ENCODE peak calls at places on chromosomes 4 and X, in seven cellular contexts. One of them, this sample, is unnamed.

GRCh38 chr4:34732579-34732978 is 1511.7 kb downstream of the ARAP2 start:
- DNase-seq in Karpas-422: no peak
- DNase-seq in putamen: no peak
- DNase-seq in immature natural killer cell: no peak
- DNase-seq in prostate gland: no peak
- DNase-seq in activated CD4-positive, alpha-beta T cell treated with anti-CD3 and anti-CD28 coated beads, Interleukin-2, amount 50 U/mL, for 24 hours: no peak
- DNase-seq in substantia nigra: no peak
- DNase-seq in this sample: no peak

GRCh38 chr4:61831987-61832386 is 631.9 kb downstream of the ADGRL3 start:
- DNase-seq in Karpas-422: no peak
- DNase-seq in putamen: no peak
- DNase-seq in immature natural killer cell: no peak
- DNase-seq in prostate gland: no peak
- DNase-seq in activated CD4-positive, alpha-beta T cell treated with anti-CD3 and anti-CD28 coated beads, Interleukin-2, amount 50 U/mL, for 24 hours: no peak
- DNase-seq in substantia nigra: no peak
- DNase-seq in this sample: no peak

GRCh38 chr4:184746532-184746870 is 12.6 kb upstream of the CENPU start:
- DNase-seq in Karpas-422: no peak
- DNase-seq in putamen: no peak
- DNase-seq in immature natural killer cell: no peak
- DNase-seq in prostate gland: peak; percentile 92
- DNase-seq in activated CD4-positive, alpha-beta T cell treated with anti-CD3 and anti-CD28 coated beads, Interleukin-2, amount 50 U/mL, for 24 hours: no peak
- DNase-seq in substantia nigra: no peak
- DNase-seq in this sample: no peak

GRCh38 chr4:82050806-82051205 is 323.0 kb downstream of the HNRNPD start:
- DNase-seq in Karpas-422: no peak
- DNase-seq in putamen: no peak
- DNase-seq in immature natural killer cell: no peak
- DNase-seq in prostate gland: no peak
- DNase-seq in activated CD4-positive, alpha-beta T cell treated with anti-CD3 and anti-CD28 coated beads, Interleukin-2, amount 50 U/mL, for 24 hours: no peak
- DNase-seq in substantia nigra: no peak
- DNase-seq in this sample: no peak

GRCh38 chr4:29075366-29075765 is 1644.8 kb upstream of the PCDH7 start:
- DNase-seq in Karpas-422: no peak
- DNase-seq in putamen: no peak
- DNase-seq in immature natural killer cell: no peak
- DNase-seq in prostate gland: no peak
- DNase-seq in activated CD4-positive, alpha-beta T cell treated with anti-CD3 and anti-CD28 coated beads, Interleukin-2, amount 50 U/mL, for 24 hours: no peak
- DNase-seq in substantia nigra: no peak
- DNase-seq in this sample: no peak

GRCh38 chr4:185143596-185143969 is 517 bp downstream of the SLC25A4 start:
- DNase-seq in Karpas-422: peak; percentile 67
- DNase-seq in putamen: peak; percentile 50
- DNase-seq in immature natural killer cell: no peak
- DNase-seq in prostate gland: peak; percentile 75
- DNase-seq in activated CD4-positive, alpha-beta T cell treated with anti-CD3 and anti-CD28 coated beads, Interleukin-2, amount 50 U/mL, for 24 hours: no peak
- DNase-seq in substantia nigra: no peak
- DNase-seq in this sample: peak; percentile 33

GRCh38 chrX:72312311-72312940 is 6.7 kb upstream of the CITED1 start:
- DNase-seq in Karpas-422: no peak
- DNase-seq in putamen: no peak
- DNase-seq in immature natural killer cell: no peak
- DNase-seq in prostate gland: no peak
- DNase-seq in activated CD4-positive, alpha-beta T cell treated with anti-CD3 and anti-CD28 coated beads, Interleukin-2, amount 50 U/mL, for 24 hours: no peak
- DNase-seq in substantia nigra: no peak
- DNase-seq in this sample: no peak

GRCh38 chr4:19402666-19403065 is 849.0 kb upstream of the SLIT2 start:
- DNase-seq in Karpas-422: no peak
- DNase-seq in putamen: no peak
- DNase-seq in immature natural killer cell: no peak
- DNase-seq in prostate gland: no peak
- DNase-seq in activated CD4-positive, alpha-beta T cell treated with anti-CD3 and anti-CD28 coated beads, Interleukin-2, amount 50 U/mL, for 24 hours: no peak
- DNase-seq in substantia nigra: no peak
- DNase-seq in this sample: no peak

GRCh38 chr4:82562553-82562854 is 716 bp upstream of the TMEM150C start:
- DNase-seq in Karpas-422: no peak
- DNase-seq in putamen: no peak
- DNase-seq in immature natural killer cell: no peak
- DNase-seq in prostate gland: no peak
- DNase-seq in activated CD4-positive, alpha-beta T cell treated with anti-CD3 and anti-CD28 coated beads, Interleukin-2, amount 50 U/mL, for 24 hours: no peak
- DNase-seq in substantia nigra: no peak
- DNase-seq in this sample: no peak

GRCh38 chr4:68176500-68176899 is 46.8 kb upstream of the TMPRSS11F start:
- DNase-seq in Karpas-422: no peak
- DNase-seq in putamen: no peak
- DNase-seq in immature natural killer cell: no peak
- DNase-seq in prostate gland: no peak
- DNase-seq in activated CD4-positive, alpha-beta T cell treated with anti-CD3 and anti-CD28 coated beads, Interleukin-2, amount 50 U/mL, for 24 hours: no peak
- DNase-seq in substantia nigra: no peak
- DNase-seq in this sample: no peak

GRCh38 chr4:100933628-100934027 is 413.7 kb downstream of the PPP3CA start:
- DNase-seq in Karpas-422: no peak
- DNase-seq in putamen: no peak
- DNase-seq in immature natural killer cell: no peak
- DNase-seq in prostate gland: no peak
- DNase-seq in activated CD4-positive, alpha-beta T cell treated with anti-CD3 and anti-CD28 coated beads, Interleukin-2, amount 50 U/mL, for 24 hours: no peak
- DNase-seq in substantia nigra: no peak
- DNase-seq in this sample: no peak

GRCh38 chrX:140141444-140142029 is 176.2 kb upstream of the CXorf66 start:
- DNase-seq in Karpas-422: peak; percentile 79
- DNase-seq in putamen: peak; percentile 3
- DNase-seq in immature natural killer cell: peak; percentile 30
- DNase-seq in prostate gland: peak; percentile 4
- DNase-seq in activated CD4-positive, alpha-beta T cell treated with anti-CD3 and anti-CD28 coated beads, Interleukin-2, amount 50 U/mL, for 24 hours: peak; percentile 1
- DNase-seq in substantia nigra: no peak
- DNase-seq in this sample: peak; percentile 31

GRCh38 chr4:106365613-106366012 is 3.0 kb downstream of the GIMD1 start:
- DNase-seq in Karpas-422: no peak
- DNase-seq in putamen: no peak
- DNase-seq in immature natural killer cell: no peak
- DNase-seq in prostate gland: no peak
- DNase-seq in activated CD4-positive, alpha-beta T cell treated with anti-CD3 and anti-CD28 coated beads, Interleukin-2, amount 50 U/mL, for 24 hours: no peak
- DNase-seq in substantia nigra: no peak
- DNase-seq in this sample: peak; percentile 77

GRCh38 chr4:186249785-186250739 is 15.9 kb upstream of the F11 start:
- DNase-seq in Karpas-422: no peak
- DNase-seq in putamen: no peak
- DNase-seq in immature natural killer cell: no peak
- DNase-seq in prostate gland: no peak
- DNase-seq in activated CD4-positive, alpha-beta T cell treated with anti-CD3 and anti-CD28 coated beads, Interleukin-2, amount 50 U/mL, for 24 hours: no peak
- DNase-seq in substantia nigra: no peak
- DNase-seq in this sample: no peak

GRCh38 chr4:14837860-14838259 is 164.4 kb upstream of the CPEB2 start:
- DNase-seq in Karpas-422: peak; percentile 42
- DNase-seq in putamen: no peak
- DNase-seq in immature natural killer cell: no peak
- DNase-seq in prostate gland: no peak
- DNase-seq in activated CD4-positive, alpha-beta T cell treated with anti-CD3 and anti-CD28 coated beads, Interleukin-2, amount 50 U/mL, for 24 hours: no peak
- DNase-seq in substantia nigra: no peak
- DNase-seq in this sample: peak; percentile 60

GRCh38 chr4:125123710-125124109 is 191.0 kb upstream of the FAT4 start:
- DNase-seq in Karpas-422: no peak
- DNase-seq in putamen: no peak
- DNase-seq in immature natural killer cell: no peak
- DNase-seq in prostate gland: no peak
- DNase-seq in activated CD4-positive, alpha-beta T cell treated with anti-CD3 and anti-CD28 coated beads, Interleukin-2, amount 50 U/mL, for 24 hours: no peak
- DNase-seq in substantia nigra: no peak
- DNase-seq in this sample: no peak

GRCh38 chr4:1986578-1987210 is 22.1 kb downstream of the NELFA start:
- DNase-seq in Karpas-422: no peak
- DNase-seq in putamen: no peak
- DNase-seq in immature natural killer cell: no peak
- DNase-seq in prostate gland: no peak
- DNase-seq in activated CD4-positive, alpha-beta T cell treated with anti-CD3 and anti-CD28 coated beads, Interleukin-2, amount 50 U/mL, for 24 hours: no peak
- DNase-seq in substantia nigra: no peak
- DNase-seq in this sample: no peak

GRCh38 chr4:61553562-61554125 is 353.5 kb downstream of the ADGRL3 start:
- DNase-seq in Karpas-422: no peak
- DNase-seq in putamen: no peak
- DNase-seq in immature natural killer cell: no peak
- DNase-seq in prostate gland: no peak
- DNase-seq in activated CD4-positive, alpha-beta T cell treated with anti-CD3 and anti-CD28 coated beads, Interleukin-2, amount 50 U/mL, for 24 hours: no peak
- DNase-seq in substantia nigra: no peak
- DNase-seq in this sample: no peak

GRCh38 chrX:16797358-16797757 is 11.1 kb downstream of the TXLNG start:
- DNase-seq in Karpas-422: peak; percentile 37
- DNase-seq in putamen: peak; percentile 12
- DNase-seq in immature natural killer cell: no peak
- DNase-seq in prostate gland: no peak
- DNase-seq in activated CD4-positive, alpha-beta T cell treated with anti-CD3 and anti-CD28 coated beads, Interleukin-2, amount 50 U/mL, for 24 hours: no peak
- DNase-seq in substantia nigra: peak; percentile 6
- DNase-seq in this sample: no peak

GRCh38 chrX:152601848-152602616 is 35.7 kb upstream of the GABRQ start:
- DNase-seq in Karpas-422: peak; percentile 85
- DNase-seq in putamen: no peak
- DNase-seq in immature natural killer cell: no peak
- DNase-seq in prostate gland: no peak
- DNase-seq in activated CD4-positive, alpha-beta T cell treated with anti-CD3 and anti-CD28 coated beads, Interleukin-2, amount 50 U/mL, for 24 hours: no peak
- DNase-seq in substantia nigra: no peak
- DNase-seq in this sample: peak; percentile 30

GRCh38 chr4:183986645-183987528 is 81.8 kb downstream of the STOX2 start:
- DNase-seq in Karpas-422: no peak
- DNase-seq in putamen: no peak
- DNase-seq in immature natural killer cell: no peak
- DNase-seq in prostate gland: no peak
- DNase-seq in activated CD4-positive, alpha-beta T cell treated with anti-CD3 and anti-CD28 coated beads, Interleukin-2, amount 50 U/mL, for 24 hours: no peak
- DNase-seq in substantia nigra: no peak
- DNase-seq in this sample: no peak

GRCh38 chr4:1023895-1024740 is 12.7 kb downstream of the FGFRL1 start:
- DNase-seq in Karpas-422: no peak
- DNase-seq in putamen: no peak
- DNase-seq in immature natural killer cell: no peak
- DNase-seq in prostate gland: no peak
- DNase-seq in activated CD4-positive, alpha-beta T cell treated with anti-CD3 and anti-CD28 coated beads, Interleukin-2, amount 50 U/mL, for 24 hours: no peak
- DNase-seq in substantia nigra: no peak
- DNase-seq in this sample: no peak

GRCh38 chrX:101429934-101430333 is 21.9 kb downstream of the HNRNPH2 start:
- DNase-seq in Karpas-422: no peak
- DNase-seq in putamen: no peak
- DNase-seq in immature natural killer cell: no peak
- DNase-seq in prostate gland: no peak
- DNase-seq in activated CD4-positive, alpha-beta T cell treated with anti-CD3 and anti-CD28 coated beads, Interleukin-2, amount 50 U/mL, for 24 hours: no peak
- DNase-seq in substantia nigra: no peak
- DNase-seq in this sample: no peak

GRCh38 chrX:134803551-134804183 is 145.4 kb upstream of the PLAC1 start:
- DNase-seq in Karpas-422: peak; percentile 46
- DNase-seq in putamen: no peak
- DNase-seq in immature natural killer cell: peak; percentile 19
- DNase-seq in prostate gland: no peak
- DNase-seq in activated CD4-positive, alpha-beta T cell treated with anti-CD3 and anti-CD28 coated beads, Interleukin-2, amount 50 U/mL, for 24 hours: no peak
- DNase-seq in substantia nigra: no peak
- DNase-seq in this sample: peak; percentile 52

GRCh38 chr4:2079006-2079405 is 19.9 kb downstream of the NAT8L start:
- DNase-seq in Karpas-422: no peak
- DNase-seq in putamen: no peak
- DNase-seq in immature natural killer cell: no peak
- DNase-seq in prostate gland: no peak
- DNase-seq in activated CD4-positive, alpha-beta T cell treated with anti-CD3 and anti-CD28 coated beads, Interleukin-2, amount 50 U/mL, for 24 hours: no peak
- DNase-seq in substantia nigra: no peak
- DNase-seq in this sample: no peak

GRCh38 chr4:56128231-56128630 is 179.5 kb downstream of the CEP135 start:
- DNase-seq in Karpas-422: no peak
- DNase-seq in putamen: no peak
- DNase-seq in immature natural killer cell: no peak
- DNase-seq in prostate gland: no peak
- DNase-seq in activated CD4-positive, alpha-beta T cell treated with anti-CD3 and anti-CD28 coated beads, Interleukin-2, amount 50 U/mL, for 24 hours: no peak
- DNase-seq in substantia nigra: no peak
- DNase-seq in this sample: no peak

GRCh38 chr4:184280591-184281071 is 63.0 kb upstream of the ENPP6 start:
- DNase-seq in Karpas-422: peak; percentile 72
- DNase-seq in putamen: no peak
- DNase-seq in immature natural killer cell: no peak
- DNase-seq in prostate gland: peak; percentile 2
- DNase-seq in activated CD4-positive, alpha-beta T cell treated with anti-CD3 and anti-CD28 coated beads, Interleukin-2, amount 50 U/mL, for 24 hours: no peak
- DNase-seq in substantia nigra: no peak
- DNase-seq in this sample: no peak

GRCh38 chr4:104163820-104164219 is 330.9 kb downstream of the CXXC4 start:
- DNase-seq in Karpas-422: no peak
- DNase-seq in putamen: no peak
- DNase-seq in immature natural killer cell: no peak
- DNase-seq in prostate gland: no peak
- DNase-seq in activated CD4-positive, alpha-beta T cell treated with anti-CD3 and anti-CD28 coated beads, Interleukin-2, amount 50 U/mL, for 24 hours: no peak
- DNase-seq in substantia nigra: no peak
- DNase-seq in this sample: no peak

GRCh38 chr4:152640058-152640921 is 39.5 kb downstream of the TMEM154 start:
- DNase-seq in Karpas-422: peak; percentile 69
- DNase-seq in putamen: no peak
- DNase-seq in immature natural killer cell: peak; percentile 24
- DNase-seq in prostate gland: no peak
- DNase-seq in activated CD4-positive, alpha-beta T cell treated with anti-CD3 and anti-CD28 coated beads, Interleukin-2, amount 50 U/mL, for 24 hours: no peak
- DNase-seq in substantia nigra: no peak
- DNase-seq in this sample: peak; percentile 48

GRCh38 chr4:23348789-23349498 is 540.9 kb downstream of the PPARGC1A start:
- DNase-seq in Karpas-422: no peak
- DNase-seq in putamen: no peak
- DNase-seq in immature natural killer cell: no peak
- DNase-seq in prostate gland: no peak
- DNase-seq in activated CD4-positive, alpha-beta T cell treated with anti-CD3 and anti-CD28 coated beads, Interleukin-2, amount 50 U/mL, for 24 hours: no peak
- DNase-seq in substantia nigra: no peak
- DNase-seq in this sample: no peak

GRCh38 chr4:15756361-15756861 is 21.7 kb upstream of the CD38 start:
- DNase-seq in Karpas-422: peak; percentile 72
- DNase-seq in putamen: no peak
- DNase-seq in immature natural killer cell: peak; percentile 95
- DNase-seq in prostate gland: no peak
- DNase-seq in activated CD4-positive, alpha-beta T cell treated with anti-CD3 and anti-CD28 coated beads, Interleukin-2, amount 50 U/mL, for 24 hours: peak; percentile 76
- DNase-seq in substantia nigra: no peak
- DNase-seq in this sample: peak; percentile 99

GRCh38 chrX:40171513-40172168 is 73.9 kb upstream of the BCOR start:
- DNase-seq in Karpas-422: peak; percentile 70
- DNase-seq in putamen: no peak
- DNase-seq in immature natural killer cell: no peak
- DNase-seq in prostate gland: no peak
- DNase-seq in activated CD4-positive, alpha-beta T cell treated with anti-CD3 and anti-CD28 coated beads, Interleukin-2, amount 50 U/mL, for 24 hours: no peak
- DNase-seq in substantia nigra: no peak
- DNase-seq in this sample: peak; percentile 71

GRCh38 chr4:163448541-163449203 is 24.9 kb downstream of the TKTL2 start:
- DNase-seq in Karpas-422: no peak
- DNase-seq in putamen: peak; percentile 33
- DNase-seq in immature natural killer cell: no peak
- DNase-seq in prostate gland: no peak
- DNase-seq in activated CD4-positive, alpha-beta T cell treated with anti-CD3 and anti-CD28 coated beads, Interleukin-2, amount 50 U/mL, for 24 hours: no peak
- DNase-seq in substantia nigra: no peak
- DNase-seq in this sample: no peak

GRCh38 chr4:79851625-79852304 is 221.3 kb downstream of the ANTXR2 start:
- DNase-seq in Karpas-422: no peak
- DNase-seq in putamen: no peak
- DNase-seq in immature natural killer cell: no peak
- DNase-seq in prostate gland: no peak
- DNase-seq in activated CD4-positive, alpha-beta T cell treated with anti-CD3 and anti-CD28 coated beads, Interleukin-2, amount 50 U/mL, for 24 hours: no peak
- DNase-seq in substantia nigra: no peak
- DNase-seq in this sample: no peak

GRCh38 chr4:107203733-107204132 is 167.6 kb upstream of the DKK2 start:
- DNase-seq in Karpas-422: no peak
- DNase-seq in putamen: no peak
- DNase-seq in immature natural killer cell: no peak
- DNase-seq in prostate gland: no peak
- DNase-seq in activated CD4-positive, alpha-beta T cell treated with anti-CD3 and anti-CD28 coated beads, Interleukin-2, amount 50 U/mL, for 24 hours: no peak
- DNase-seq in substantia nigra: no peak
- DNase-seq in this sample: no peak

GRCh38 chrX:103919336-103919682 is 43.1 kb upstream of the TMSB15B start:
- DNase-seq in Karpas-422: peak; percentile 77
- DNase-seq in putamen: peak; percentile 10
- DNase-seq in immature natural killer cell: peak; percentile 30
- DNase-seq in prostate gland: no peak
- DNase-seq in activated CD4-positive, alpha-beta T cell treated with anti-CD3 and anti-CD28 coated beads, Interleukin-2, amount 50 U/mL, for 24 hours: no peak
- DNase-seq in substantia nigra: no peak
- DNase-seq in this sample: peak; percentile 15

GRCh38 chr4:75895744-75896314 is 6.4 kb downstream of the PPEF2 start:
- DNase-seq in Karpas-422: peak; percentile 72
- DNase-seq in putamen: no peak
- DNase-seq in immature natural killer cell: peak; percentile 47
- DNase-seq in prostate gland: no peak
- DNase-seq in activated CD4-positive, alpha-beta T cell treated with anti-CD3 and anti-CD28 coated beads, Interleukin-2, amount 50 U/mL, for 24 hours: peak; percentile 7
- DNase-seq in substantia nigra: no peak
- DNase-seq in this sample: peak; percentile 56